ENCODE peak calls at places on chromosomes 2 and 18, in ten cellular contexts. Q is HL-60; I is tibial artery; H is GM23248; L is IMR-90; Z is RWPE1; R is CD4-positive, alpha-beta T cell; V is left lung; C is lower lobe of right lung; T is mammary epithelial cell. W is an unnamed sample.
A peak's percentile ranks its signal among the peaks of the same experiment; 100 is the strongest.

GRCh38 chr2:74374509-74375205 is 5.5 kb downstream of the DCTN1 start:
- DNase-seq in Q (no peak), I (peak; percentile 89), H (peak; percentile 50), L (peak; percentile 72), Z (peak; percentile 20), R (no peak), V (peak; percentile 49), C (peak; percentile 65), T (no peak), W (peak; percentile 99)

GRCh38 chr18:63099848-63100625 is 219.5 kb downstream of the BCL2 start:
- DNase-seq in Q (peak; percentile 99), I (no peak), H (no peak), L (no peak), Z (no peak), R (no peak), V (peak; percentile 48), C (no peak), T (no peak), W (no peak)

GRCh38 chr2:130353291-130354134 is 2.3 kb upstream of the PTPN18 start:
- DNase-seq in Q (no peak), I (peak; percentile 66), H (no peak), L (no peak), Z (no peak), R (no peak), V (no peak), C (no peak), T (no peak), W (no peak)

GRCh38 chr2:213238753-213239591 is 45.3 kb upstream of the SPAG16 start:
- DNase-seq in Q (no peak), I (no peak), H (peak; percentile 83), L (peak; percentile 86), Z (peak; percentile 62), R (no peak), V (no peak), C (no peak), T (peak; percentile 74), W (no peak)

GRCh38 chr2:190766581-190766980 is 114.0 kb upstream of the GLS start:
- DNase-seq in Q (no peak), I (no peak), H (no peak), L (no peak), Z (no peak), R (no peak), V (no peak), C (no peak), T (no peak), W (no peak)

GRCh38 chr2:124796647-124797437 is 771.8 kb downstream of the CNTNAP5 start:
- DNase-seq in Q (no peak), I (no peak), H (no peak), L (no peak), Z (no peak), R (no peak), V (no peak), C (no peak), T (no peak), W (no peak)

GRCh38 chr2:88469202-88470114 is 17.0 kb upstream of the FOXI3 start:
- DNase-seq in Q (no peak), I (no peak), H (no peak), L (no peak), Z (no peak), R (no peak), V (no peak), C (no peak), T (no peak), W (no peak)

GRCh38 chr2:54360055-54360792 is 95.9 kb upstream of the SPTBN1 start:
- DNase-seq in Q (no peak), I (no peak), H (peak; percentile 72), L (peak; percentile 67), Z (no peak), R (no peak), V (no peak), C (no peak), T (no peak), W (no peak)

GRCh38 chr2:223928113-223929006 is 16.8 kb downstream of the WDFY1 start:
- DNase-seq in Q (no peak), I (no peak), H (no peak), L (no peak), Z (no peak), R (no peak), V (no peak), C (no peak), T (peak; percentile 16), W (no peak)

GRCh38 chr2:223930002-223930976 is 14.8 kb downstream of the WDFY1 start:
- DNase-seq in Q (no peak), I (peak; percentile 74), H (peak; percentile 16), L (peak; percentile 76), Z (no peak), R (no peak), V (peak; percentile 74), C (peak; percentile 62), T (no peak), W (peak; percentile 49)

GRCh38 chr2:223925106-223925505 is 20.0 kb downstream of the WDFY1 start:
- DNase-seq in Q (no peak), I (no peak), H (peak; percentile 39), L (peak; percentile 77), Z (no peak), R (no peak), V (no peak), C (no peak), T (peak; percentile 66), W (no peak)

GRCh38 chr2:223933098-223933800 is 11.9 kb downstream of the WDFY1 start:
- DNase-seq in Q (no peak), I (no peak), H (no peak), L (no peak), Z (no peak), R (no peak), V (no peak), C (no peak), T (no peak), W (no peak)

DNA sequence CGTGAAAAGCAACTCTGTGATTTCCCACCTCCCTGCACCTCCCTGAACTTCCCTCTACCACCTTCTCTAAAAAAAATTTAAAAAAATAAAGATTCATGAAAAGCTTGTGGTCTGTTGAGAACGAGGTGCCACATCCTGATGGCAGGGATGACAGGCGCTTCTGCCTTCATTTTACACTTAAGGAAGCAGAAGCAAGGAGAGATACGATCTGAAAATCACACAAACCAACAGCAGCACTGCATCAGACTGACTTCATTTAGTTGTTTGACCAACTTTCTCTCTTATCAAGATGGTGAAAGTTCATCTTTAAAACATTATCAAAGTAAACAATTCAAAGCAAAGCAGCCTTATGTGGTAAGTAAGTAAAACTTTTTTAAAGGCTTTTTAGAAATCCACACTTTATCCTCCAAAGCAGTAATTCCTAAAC is 15.5 kb downstream of the WDFY1 start:
- DNase-seq in Q (no peak), I (no peak), H (no peak), L (peak; percentile 48), Z (no peak), R (no peak), V (no peak), C (no peak), T (no peak), W (no peak)
- H3K27ac ChIP-seq in Q (no peak overlapping the region), I (no peak overlapping the region), H (no peak overlapping the region), L (peak overlapping the region; percentile 58), Z (no peak overlapping the region), R (no peak overlapping the region), V (no peak overlapping the region), C (no peak overlapping the region), T (no peak overlapping the region), W (no peak overlapping the region)

GRCh38 chr2:168694173-168694572 is 108.3 kb upstream of the NOSTRIN start:
- DNase-seq in Q (no peak), I (no peak), H (no peak), L (no peak), Z (no peak), R (no peak), V (no peak), C (no peak), T (no peak), W (no peak)
- H3K27ac ChIP-seq in Q (no peak overlapping the region), I (no peak overlapping the region), H (no peak overlapping the region), L (no peak overlapping the region), Z (no peak overlapping the region), R (no peak overlapping the region), V (no peak overlapping the region), C (no peak overlapping the region), T (no peak overlapping the region), W (no peak overlapping the region)

DNA sequence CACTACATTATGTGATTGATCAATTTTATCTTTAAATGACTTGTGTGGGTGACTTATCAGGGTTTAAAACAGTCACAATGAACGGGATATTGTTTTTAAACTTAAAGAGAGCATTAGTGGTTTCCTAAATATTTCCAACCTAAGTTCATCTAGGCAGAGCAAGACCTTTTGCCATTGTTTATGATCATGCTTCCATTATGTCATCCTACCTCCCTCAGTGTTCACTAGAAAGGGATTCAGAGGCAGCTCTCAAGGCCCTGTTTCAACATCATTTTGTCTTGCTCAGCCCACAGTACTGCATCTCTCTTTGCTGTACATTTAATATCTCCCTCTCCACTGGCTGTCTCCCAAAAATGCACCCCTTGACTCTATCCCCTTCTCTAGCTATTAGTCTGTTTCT is 21.5 kb upstream of the PELI1 start:
- DNase-seq in Q (no peak), I (no peak), H (peak; percentile 58), L (peak; percentile 84), Z (no peak), R (no peak), V (no peak), C (no peak), T (peak; percentile 78), W (no peak)
- H3K27ac ChIP-seq in Q (no peak overlapping the region), I (no peak overlapping the region), H (no peak overlapping the region), L (no peak overlapping the region), Z (no peak overlapping the region), R (no peak overlapping the region), V (no peak overlapping the region), C (no peak overlapping the region), T (no peak overlapping the region), W (no peak overlapping the region)

GRCh38 chr2:196145256-196145655 is 26.1 kb downstream of the STK17B start:
- DNase-seq in Q (no peak), I (no peak), H (no peak), L (no peak), Z (no peak), R (no peak), V (no peak), C (no peak), T (no peak), W (no peak)

GRCh38 chr2:196148736-196149135 is 22.6 kb downstream of the STK17B start:
- DNase-seq in Q (no peak), I (no peak), H (no peak), L (no peak), Z (no peak), R (no peak), V (no peak), C (no peak), T (no peak), W (no peak)

GRCh38 chr2:196143641-196144236 is 27.6 kb downstream of the STK17B start:
- DNase-seq in Q (no peak), I (no peak), H (peak; percentile 87), L (peak; percentile 45), Z (peak; percentile 29), R (no peak), V (no peak), C (no peak), T (no peak), W (no peak)

GRCh38 chr2:196140213-196140612 is 31.2 kb downstream of the STK17B start:
- DNase-seq in Q (no peak), I (no peak), H (no peak), L (no peak), Z (no peak), R (no peak), V (no peak), C (no peak), T (no peak), W (no peak)

GRCh38 chr2:196144513-196145126 is 26.8 kb downstream of the STK17B start:
- DNase-seq in Q (no peak), I (no peak), H (no peak), L (no peak), Z (no peak), R (no peak), V (no peak), C (no peak), T (no peak), W (no peak)
- H3K27ac ChIP-seq in Q (no peak overlapping the region), I (no peak overlapping the region), H (no peak overlapping the region), L (no peak overlapping the region), Z (peak overlapping the region; percentile 29), R (peak overlapping the region; percentile 36), V (no peak overlapping the region), C (no peak overlapping the region), T (no peak overlapping the region), W (no peak overlapping the region)

GRCh38 chr2:46317092-46317486 is 19.9 kb downstream of the EPAS1 start:
- DNase-seq in Q (no peak), I (no peak), H (no peak), L (no peak), Z (no peak), R (no peak), V (no peak), C (no peak), T (no peak), W (no peak)
- H3K27ac ChIP-seq in Q (no peak overlapping the region), I (peak overlapping the region; percentile 84), H (peak overlapping the region; percentile 98), L (no peak overlapping the region), Z (no peak overlapping the region), R (no peak overlapping the region), V (peak overlapping the region; percentile 66), C (peak overlapping the region; percentile 27), T (peak overlapping the region; percentile 53), W (no peak overlapping the region)

W was measured in substantia nigra.